ENCODE peak calls at places on chromosome X, in eight cellular contexts. B is Caco-2, H is tibial nerve, R is suprapubic skin, T is ascending aorta, S is cardiac fibroblast, J is neural progenitor cell, E is left lung. Z is an unnamed sample.

GRCh38 chrX:42530027-42530426 is 247.9 kb downstream of the PPP1R2C start:
- DNase-seq in B (no peak), H (no peak), R (no peak), T (no peak), S (peak; percentile 6), J (no peak), E (no peak), Z (no peak)

GRCh38 chrX:154457491-154458115 is 478 bp upstream of the PLXNA3 start:
- DNase-seq in B (peak; percentile 74), H (no peak), R (no peak), T (no peak), S (peak; percentile 29), J (peak; percentile 71), E (peak; percentile 81), Z (no peak)

GRCh38 chrX:86348669-86349068 is 200.4 kb downstream of the DACH2 start:
- DNase-seq in B (no peak), H (no peak), R (no peak), T (no peak), S (no peak), J (peak; percentile 16), E (no peak), Z (no peak)

GRCh38 chrX:12878536-12878935 is 11.7 kb downstream of the TLR7 start:
- DNase-seq in B (no peak), H (no peak), R (no peak), T (no peak), S (no peak), J (no peak), E (no peak), Z (no peak)

GRCh38 chrX:2854918-2855317 is 26.2 kb downstream of the GYG2 start:
- DNase-seq in B (no peak), H (no peak), R (no peak), T (no peak), S (no peak), J (no peak), E (no peak), Z (no peak)

GRCh38 chrX:150012647-150013046 is 74.4 kb upstream of the EOLA2 start:
- DNase-seq in B (no peak), H (no peak), R (no peak), T (no peak), S (peak; percentile 43), J (no peak), E (no peak), Z (no peak)

GRCh38 chrX:93649381-93649780 is 24.0 kb downstream of the NAP1L3 start:
- DNase-seq in B (no peak), H (no peak), R (no peak), T (no peak), S (no peak), J (peak; percentile 69), E (no peak), Z (no peak)

GRCh38 chrX:138877746-138878145 is 166.2 kb upstream of the FGF13 start:
- DNase-seq in B (no peak), H (no peak), R (no peak), T (no peak), S (no peak), J (no peak), E (no peak), Z (no peak)

GRCh38 chrX:134936542-134936941 is 54.2 kb upstream of the SMIM10 start:
- DNase-seq in B (no peak), H (no peak), R (no peak), T (no peak), S (peak; percentile 68), J (no peak), E (no peak), Z (no peak)

GRCh38 chrX:49753691-49754090 is 57.9 kb upstream of the PAGE1 start:
- DNase-seq in B (no peak), H (no peak), R (no peak), T (no peak), S (no peak), J (no peak), E (no peak), Z (no peak)

GRCh38 chrX:112630187-112630586 is 49.6 kb downstream of the LHFPL1 start:
- DNase-seq in B (no peak), H (no peak), R (no peak), T (no peak), S (no peak), J (no peak), E (no peak), Z (no peak)

GRCh38 chrX:68698955-68699354 is 51.5 kb downstream of the STARD8 start:
- DNase-seq in B (peak; percentile 66), H (no peak), R (no peak), T (no peak), S (no peak), J (no peak), E (no peak), Z (no peak)

GRCh38 chrX:10677490-10677889 is 57.1 kb upstream of the MID1 start:
- DNase-seq in B (no peak), H (no peak), R (no peak), T (no peak), S (peak; percentile 7), J (no peak), E (no peak), Z (no peak)

GRCh38 chrX:46788902-46789301 is 30.0 kb upstream of the SLC9A7 start:
- DNase-seq in B (no peak), H (no peak), R (no peak), T (no peak), S (peak; percentile 40), J (peak; percentile 59), E (no peak), Z (no peak)

GRCh38 chrX:70769659-70770232 is 138.8 kb downstream of the TEX11 start:
- DNase-seq in B (no peak), H (no peak), R (no peak), T (no peak), S (peak; percentile 1), J (no peak), E (no peak), Z (no peak)

GRCh38 chrX:95760356-95760755 is 924.3 kb upstream of the DIAPH2 start:
- DNase-seq in B (no peak), H (no peak), R (no peak), T (no peak), S (no peak), J (no peak), E (no peak), Z (no peak)

GRCh38 chrX:95762716-95763115 is 921.9 kb upstream of the DIAPH2 start:
- DNase-seq in B (no peak), H (no peak), R (no peak), T (no peak), S (no peak), J (peak; percentile 44), E (no peak), Z (no peak)

GRCh38 chrX:95764972-95765451 is 919.6 kb upstream of the DIAPH2 start:
- DNase-seq in B (no peak), H (no peak), R (no peak), T (no peak), S (peak; percentile 52), J (peak; percentile 76), E (no peak), Z (no peak)
- TF ChIP-seq CTCF in B (peak; percentile 43), H (peak; percentile 43), R (peak; percentile 9), T (no peak), S (peak; percentile 40), J (peak; percentile 81), E (no peak), Z (no peak)

GRCh38 chrX:456925-457768 is 70.4 kb upstream of the PPP2R3B start:
- DNase-seq in B (no peak), H (no peak), R (no peak), T (no peak), S (no peak), J (no peak), E (no peak), Z (no peak)

GRCh38 chrX:455199-455598 is 68.5 kb upstream of the PPP2R3B start:
- DNase-seq in B (no peak), H (no peak), R (no peak), T (no peak), S (no peak), J (no peak), E (no peak), Z (no peak)

GRCh38 chrX:456146-456545 is 69.4 kb upstream of the PPP2R3B start:
- DNase-seq in B (no peak), H (no peak), R (no peak), T (no peak), S (no peak), J (no peak), E (no peak), Z (no peak)

GRCh38 chrX:458631-459061 is 71.9 kb upstream of the PPP2R3B start:
- DNase-seq in B (no peak), H (no peak), R (no peak), T (no peak), S (no peak), J (no peak), E (no peak), Z (no peak)

GRCh38 chrX:455673-456072 is 69.0 kb upstream of the PPP2R3B start:
- DNase-seq in B (no peak), H (no peak), R (no peak), T (no peak), S (no peak), J (no peak), E (no peak), Z (no peak)
- TF ChIP-seq CTCF in B (no peak), H (no peak), R (no peak), T (no peak), S (no peak), J (no peak), E (no peak), Z (no peak)

GRCh38 chrX:136431625-136432024 is 56.1 kb upstream of the BRS3 start:
- DNase-seq in B (no peak), H (no peak), R (no peak), T (no peak), S (no peak), J (no peak), E (no peak), Z (no peak)
- TF ChIP-seq CTCF in B (no peak), H (no peak), R (no peak), T (no peak), S (no peak), J (no peak), E (no peak), Z (no peak)

GRCh38 chrX:132618810-132619209 is 130.0 kb upstream of the MBNL3 start:
- DNase-seq in B (no peak), H (no peak), R (no peak), T (no peak), S (no peak), J (no peak), E (no peak), Z (no peak)

GRCh38 chrX:132614297-132614696 is 125.5 kb upstream of the MBNL3 start:
- DNase-seq in B (peak; percentile 41), H (no peak), R (no peak), T (no peak), S (peak; percentile 4), J (peak; percentile 23), E (no peak), Z (no peak)

GRCh38 chrX:132612990-132613564 is 124.2 kb upstream of the MBNL3 start:
- DNase-seq in B (peak; percentile 46), H (peak; percentile 19), R (no peak), T (no peak), S (peak; percentile 48), J (peak; percentile 58), E (no peak), Z (no peak)

GRCh38 chrX:132613801-132614200 is 125.0 kb upstream of the MBNL3 start:
- DNase-seq in B (no peak), H (no peak), R (no peak), T (no peak), S (no peak), J (no peak), E (no peak), Z (no peak)

GRCh38 chrX:132615396-132616131 is 126.7 kb upstream of the MBNL3 start:
- DNase-seq in B (peak; percentile 76), H (no peak), R (peak; percentile 60), T (no peak), S (peak; percentile 51), J (peak; percentile 65), E (no peak), Z (no peak)
- TF ChIP-seq CTCF in B (peak; percentile 33), H (peak; percentile 22), R (no peak), T (no peak), S (peak; percentile 38), J (peak; percentile 64), E (peak; percentile 29), Z (no peak)